ENCODE peak calls at places on chromosomes 1 and 21, in eight cellular contexts. O is anterior cingulate cortex, N is ovary, A is fibroblast of mammary gland, P is EL, H is Kasumi-1, M is NCI-H1694 treated with DMSO at 0.1 percent for 48 hours, Z is AML-193. Q is an unnamed sample.

GRCh38 chr1:145892486-145893087 is 6.9 kb upstream of the ANKRD35 start:
- DNase-seq in Z (no peak), O (no peak), A (peak), N (peak), M (no peak), H (no peak), P (peak), Q (no peak)

GRCh38 chr1:9069324-9070100 is at the start of gene SLC2A5:
- DNase-seq in Z (peak), M (peak), A (peak), H (peak), P (no peak), N (peak), O (no peak), Q (no peak)

GRCh38 chr1:201877877-201878339 is 10.8 kb upstream of the SHISA4 start:
- DNase-seq in N (no peak), Z (peak), M (peak), O (no peak), P (peak), A (peak), H (peak), Q (no peak)

GRCh38 chr1:39416609-39417008 is 74.8 kb upstream of the BMP8A start:
- DNase-seq in H (no peak), Z (no peak), P (no peak), O (no peak), N (no peak), A (no peak), M (no peak), Q (no peak)

GRCh38 chr1:244796719-244797406 is 38.6 kb upstream of the COX20 start:
- DNase-seq in A (peak), O (peak), P (peak), H (peak), N (peak), M (peak), Z (peak), Q (no peak)

GRCh38 chr1:56773341-56774066 is 45.7 kb downstream of the FYB2 start:
- DNase-seq in O (no peak), H (no peak), N (no peak), P (peak), Z (no peak), A (peak), M (no peak), Q (no peak)

GRCh38 chr21:45995686-45996179 is 14.2 kb downstream of the COL6A1 start:
- DNase-seq in M (no peak), A (peak), Z (no peak), H (no peak), O (no peak), P (no peak), N (peak), Q (no peak)

GRCh38 chr1:218454700-218455282 is 109.7 kb downstream of the TGFB2 start:
- DNase-seq in O (no peak), A (no peak), M (no peak), Z (no peak), P (no peak), H (no peak), N (no peak), Q (no peak)

GRCh38 chr21:41633627-41634026 is 125.7 kb upstream of the TMPRSS2 start:
- DNase-seq in Z (no peak), O (no peak), N (no peak), H (no peak), P (no peak), M (no peak), A (no peak), Q (no peak)

GRCh38 chr1:168096296-168097165 is 40.2 kb downstream of the GPR161 start:
- DNase-seq in M (no peak), O (no peak), Z (no peak), H (no peak), N (no peak), P (no peak), A (no peak), Q (no peak)

GRCh38 chr1:24724345-24725208 is 20.7 kb upstream of the CLIC4 start:
- DNase-seq in Z (no peak), M (no peak), A (peak), N (peak), H (no peak), P (peak), O (no peak), Q (peak)

GRCh38 chr1:34127006-34128000 is 37.7 kb downstream of the CSMD2 start:
- DNase-seq in P (no peak), N (no peak), M (no peak), A (no peak), Z (no peak), H (no peak), O (no peak), Q (no peak)

GRCh38 chr1:121587777-121588176 is 403.0 kb downstream of the SRGAP2C start:
- DNase-seq in M (no peak), O (no peak), P (peak), Z (no peak), A (peak), N (no peak), H (no peak), Q (no peak)